ENCODE peak calls at places on chromosomes 1 and 21, in five cellular contexts. S is brain microvascular endothelial cell; A is GM04503; Y is AG04450; F is activated naive CD4-positive, alpha-beta T cell. K is an unnamed sample.

GRCh38 chr1:154557939-154558609 is 388 bp downstream of the UBE2Q1 start:
- DNase-seq in S (no peak), A (no peak), Y (no peak), F (peak; percentile 40), K (peak; percentile 56)

GRCh38 chr1:45430486-45430885 is 60.5 kb downstream of the TESK2 start:
- DNase-seq in Y (no peak), A (no peak), S (no peak), F (no peak), K (no peak)

GRCh38 chr1:24047101-24047459 is 64.9 kb downstream of the MYOM3 start:
- DNase-seq in Y (no peak), F (no peak), A (no peak), S (no peak), K (no peak)

GRCh38 chr1:186882372-186883134 is 53.8 kb downstream of the PLA2G4A start:
- DNase-seq in A (no peak), Y (no peak), F (no peak), S (peak; percentile 56), K (no peak)

GRCh38 chr1:236753554-236753953 is 41.5 kb upstream of the MTR start:
- DNase-seq in S (no peak), F (no peak), A (no peak), Y (no peak), K (peak; percentile 73)

GRCh38 chr1:229003233-229004031 is 267.5 kb upstream of the RAB4A start:
- DNase-seq in S (no peak), F (no peak), Y (no peak), A (no peak), K (peak; percentile 77)

GRCh38 chr1:156498447-156499193 is 2.0 kb downstream of the MEF2D start:
- DNase-seq in A (no peak), F (no peak), Y (no peak), S (no peak), K (no peak)

GRCh38 chr1:216223521-216223920 is 199.7 kb downstream of the USH2A start:
- DNase-seq in Y (no peak), F (no peak), A (no peak), S (no peak), K (no peak)

GRCh38 chr1:57599233-57599994 is 175.6 kb upstream of the DAB1 start:
- DNase-seq in A (peak; percentile 27), S (no peak), Y (no peak), F (no peak), K (no peak)

GRCh38 chr1:228420968-228421826 is 4.5 kb upstream of the TRIM17 start:
- DNase-seq in Y (no peak), S (no peak), A (no peak), F (no peak), K (no peak)

GRCh38 chr1:150560576-150560975 is 11.4 kb downstream of the ADAMTSL4 start:
- DNase-seq in A (no peak), S (no peak), F (no peak), Y (no peak), K (no peak)

GRCh38 chr1:19076841-19077616 is 120.6 kb upstream of the IFFO2 start:
- DNase-seq in A (no peak), F (no peak), S (no peak), Y (no peak), K (no peak)

GRCh38 chr1:69191280-69191679 is 376.4 kb upstream of the LRRC7 start:
- DNase-seq in F (no peak), A (no peak), S (peak; percentile 4), Y (no peak), K (no peak)

GRCh38 chr21:26844258-26845065 is 747 bp downstream of the ADAMTS1 start:
- DNase-seq in A (no peak), S (peak; percentile 21), Y (no peak), F (no peak), K (peak; percentile 8)

GRCh38 chr1:187999973-188000372 is 1171.2 kb downstream of the PLA2G4A start:
- DNase-seq in S (no peak), F (no peak), A (no peak), Y (no peak), K (no peak)

GRCh38 chr1:107990606-107991005 is 25.6 kb upstream of the VAV3 start:
- DNase-seq in F (no peak), S (no peak), Y (no peak), A (no peak), K (no peak)

GRCh38 chr1:84525738-84526137 is 19.4 kb upstream of the GNG5 start:
- DNase-seq in S (no peak), A (no peak), F (no peak), Y (no peak), K (peak; percentile 5)

GRCh38 chr1:233412812-233413211 is 85.3 kb downstream of the MAP3K21 start:
- DNase-seq in F (no peak), Y (no peak), S (no peak), A (no peak), K (no peak)

GRCh38 chr1:162372159-162373071 is 4.2 kb downstream of the SPATA46 start:
- DNase-seq in S (no peak), A (no peak), Y (no peak), F (no peak), K (no peak)

GRCh38 chr1:25080294-25081209 is 150.5 kb upstream of the RUNX3 start:
- DNase-seq in A (no peak), Y (no peak), F (no peak), S (no peak), K (no peak)

GRCh38 chr1:32406629-32407111 is 12.4 kb upstream of the BSDC1 start:
- DNase-seq in A (no peak), S (no peak), F (no peak), Y (no peak), K (peak; percentile 75)

GRCh38 chr1:188599313-188599712 is 1770.6 kb downstream of the PLA2G4A start:
- DNase-seq in S (no peak), A (no peak), Y (no peak), F (no peak), K (no peak)

GRCh38 chr1:233730809-233731208 is 116.9 kb downstream of the KCNK1 start:
- DNase-seq in A (no peak), Y (no peak), F (no peak), S (no peak), K (no peak)

GRCh38 chr1:117795792-117796191 is 133.6 kb downstream of the GDAP2 start:
- DNase-seq in A (no peak), F (no peak), Y (no peak), S (no peak), K (no peak)

GRCh38 chr1:13828454-13829151 is 128.6 kb downstream of the PRDM2 start:
- DNase-seq in Y (no peak), A (no peak), S (no peak), F (no peak), K (peak; percentile 73)

GRCh38 chr1:11045428-11046269 is 1.4 kb downstream of the MASP2 start:
- DNase-seq in F (no peak), A (no peak), S (no peak), Y (no peak), K (no peak)

GRCh38 chr1:59815892-59816291 is 1.1 kb downstream of the HOOK1 start:
- DNase-seq in A (no peak), F (no peak), Y (no peak), S (no peak), K (peak; percentile 19)